ENCODE peak calls at places on chromosomes 6 and 20, in ten cellular contexts. One of them, this sample, is unnamed. For H3K4me1 and H3K27me3, the result is how much of the 10 kb centered on the place peaks cover.

GRCh38 chr20:41234546-41234945 is 83.0 kb downstream of the ZHX3 start:
- DNase-seq in fibroblast of lung: no peak
- DNase-seq in sigmoid colon: no peak
- DNase-seq in mesenchymal stem cell: no peak
- DNase-seq in mesendoderm: no peak
- DNase-seq in SJSA1: no peak
- DNase-seq in heart right ventricle: peak
- DNase-seq in HepG2: no peak
- DNase-seq in tibial nerve: no peak
- DNase-seq in CD8-positive, alpha-beta T cell: no peak
- DNase-seq in this sample: no peak

GRCh38 chr6:159946912-159947311 is 22.0 kb upstream of the IGF2R start:
- DNase-seq in fibroblast of lung: no peak
- DNase-seq in sigmoid colon: no peak
- DNase-seq in mesenchymal stem cell: no peak
- DNase-seq in mesendoderm: no peak
- DNase-seq in SJSA1: no peak
- DNase-seq in heart right ventricle: no peak
- DNase-seq in HepG2: no peak
- DNase-seq in tibial nerve: no peak
- DNase-seq in CD8-positive, alpha-beta T cell: no peak
- DNase-seq in this sample: no peak

GRCh38 chr6:6057442-6058053 is 50.8 kb upstream of the NRN1 start:
- DNase-seq in fibroblast of lung: peak
- DNase-seq in sigmoid colon: no peak
- DNase-seq in mesenchymal stem cell: peak
- DNase-seq in mesendoderm: peak
- DNase-seq in SJSA1: peak
- DNase-seq in heart right ventricle: peak
- DNase-seq in HepG2: peak
- DNase-seq in tibial nerve: peak
- DNase-seq in CD8-positive, alpha-beta T cell: no peak
- DNase-seq in this sample: peak

GRCh38 chr6:21731411-21732031 is 138.0 kb downstream of the SOX4 start:
- DNase-seq in fibroblast of lung: peak
- DNase-seq in sigmoid colon: no peak
- DNase-seq in mesenchymal stem cell: no peak
- DNase-seq in mesendoderm: peak
- DNase-seq in SJSA1: peak
- DNase-seq in heart right ventricle: no peak
- DNase-seq in HepG2: peak
- DNase-seq in tibial nerve: no peak
- DNase-seq in CD8-positive, alpha-beta T cell: no peak
- DNase-seq in this sample: no peak

GRCh38 chr6:15663057-15663638 is 320 bp upstream of the DTNBP1 start:
- DNase-seq in fibroblast of lung: peak
- DNase-seq in sigmoid colon: no peak
- DNase-seq in mesenchymal stem cell: peak
- DNase-seq in mesendoderm: peak
- DNase-seq in SJSA1: peak
- DNase-seq in heart right ventricle: no peak
- DNase-seq in HepG2: no peak
- DNase-seq in tibial nerve: no peak
- DNase-seq in CD8-positive, alpha-beta T cell: peak
- DNase-seq in this sample: no peak

GRCh38 chr6:39903656-39904055 is 30.6 kb downstream of the MOCS1 start:
- DNase-seq in fibroblast of lung: no peak
- DNase-seq in sigmoid colon: no peak
- DNase-seq in mesenchymal stem cell: no peak
- DNase-seq in mesendoderm: no peak
- DNase-seq in SJSA1: no peak
- DNase-seq in heart right ventricle: no peak
- DNase-seq in HepG2: no peak
- DNase-seq in tibial nerve: no peak
- DNase-seq in CD8-positive, alpha-beta T cell: no peak
- DNase-seq in this sample: no peak

GRCh38 chr6:107082045-107082444 is 33.3 kb downstream of the BEND3 start:
- DNase-seq in fibroblast of lung: no peak
- DNase-seq in sigmoid colon: peak
- DNase-seq in mesenchymal stem cell: peak
- DNase-seq in mesendoderm: peak
- DNase-seq in SJSA1: no peak
- DNase-seq in heart right ventricle: no peak
- DNase-seq in HepG2: peak
- DNase-seq in tibial nerve: no peak
- DNase-seq in CD8-positive, alpha-beta T cell: no peak
- DNase-seq in this sample: no peak

GRCh38 chr6:225121-225721 is 67.1 kb upstream of the DUSP22 start:
- DNase-seq in fibroblast of lung: no peak
- DNase-seq in sigmoid colon: no peak
- DNase-seq in mesenchymal stem cell: no peak
- DNase-seq in mesendoderm: no peak
- DNase-seq in SJSA1: no peak
- DNase-seq in heart right ventricle: no peak
- DNase-seq in HepG2: no peak
- DNase-seq in tibial nerve: no peak
- DNase-seq in CD8-positive, alpha-beta T cell: peak
- DNase-seq in this sample: no peak

GRCh38 chr6:111230351-111231077 is 143.2 kb downstream of the SLC16A10 start:
- DNase-seq in fibroblast of lung: peak
- DNase-seq in sigmoid colon: no peak
- DNase-seq in mesenchymal stem cell: peak
- DNase-seq in mesendoderm: no peak
- DNase-seq in SJSA1: no peak
- DNase-seq in heart right ventricle: no peak
- DNase-seq in HepG2: no peak
- DNase-seq in tibial nerve: no peak
- DNase-seq in CD8-positive, alpha-beta T cell: no peak
- DNase-seq in this sample: peak

GRCh38 chr6:71452709-71453108 is 164.1 kb downstream of the OGFRL1 start:
- DNase-seq in fibroblast of lung: no peak
- DNase-seq in sigmoid colon: no peak
- DNase-seq in mesenchymal stem cell: no peak
- DNase-seq in mesendoderm: no peak
- DNase-seq in SJSA1: no peak
- DNase-seq in heart right ventricle: no peak
- DNase-seq in HepG2: no peak
- DNase-seq in tibial nerve: no peak
- DNase-seq in CD8-positive, alpha-beta T cell: no peak
- DNase-seq in this sample: no peak

GRCh38 chr20:57283867-57284266 is 17.4 kb upstream of the BMP7 start:
- DNase-seq in fibroblast of lung: no peak
- DNase-seq in sigmoid colon: no peak
- DNase-seq in mesenchymal stem cell: no peak
- DNase-seq in mesendoderm: no peak
- DNase-seq in SJSA1: no peak
- DNase-seq in heart right ventricle: no peak
- DNase-seq in HepG2: no peak
- DNase-seq in tibial nerve: no peak
- DNase-seq in CD8-positive, alpha-beta T cell: no peak
- DNase-seq in this sample: no peak

GRCh38 chr6:104595315-104595820 is 264.4 kb downstream of the HACE1 start:
- DNase-seq in fibroblast of lung: no peak
- DNase-seq in sigmoid colon: no peak
- DNase-seq in mesenchymal stem cell: no peak
- DNase-seq in mesendoderm: no peak
- DNase-seq in SJSA1: no peak
- DNase-seq in heart right ventricle: no peak
- DNase-seq in HepG2: no peak
- DNase-seq in tibial nerve: no peak
- DNase-seq in CD8-positive, alpha-beta T cell: no peak
- DNase-seq in this sample: no peak

GRCh38 chr6:90294989-90295853 is 1.4 kb downstream of the BACH2 start:
- DNase-seq in fibroblast of lung: peak
- DNase-seq in sigmoid colon: peak
- DNase-seq in mesenchymal stem cell: peak
- DNase-seq in mesendoderm: peak
- DNase-seq in SJSA1: peak
- DNase-seq in heart right ventricle: peak
- DNase-seq in HepG2: no peak
- DNase-seq in tibial nerve: no peak
- DNase-seq in CD8-positive, alpha-beta T cell: peak
- DNase-seq in this sample: no peak

GRCh38 chr6:131844243-131844841 is 36.5 kb downstream of the ENPP1 start:
- DNase-seq in fibroblast of lung: peak
- DNase-seq in sigmoid colon: no peak
- DNase-seq in mesenchymal stem cell: peak
- DNase-seq in mesendoderm: no peak
- DNase-seq in SJSA1: no peak
- DNase-seq in heart right ventricle: no peak
- DNase-seq in HepG2: peak
- DNase-seq in tibial nerve: no peak
- DNase-seq in CD8-positive, alpha-beta T cell: no peak
- DNase-seq in this sample: no peak

DNA sequence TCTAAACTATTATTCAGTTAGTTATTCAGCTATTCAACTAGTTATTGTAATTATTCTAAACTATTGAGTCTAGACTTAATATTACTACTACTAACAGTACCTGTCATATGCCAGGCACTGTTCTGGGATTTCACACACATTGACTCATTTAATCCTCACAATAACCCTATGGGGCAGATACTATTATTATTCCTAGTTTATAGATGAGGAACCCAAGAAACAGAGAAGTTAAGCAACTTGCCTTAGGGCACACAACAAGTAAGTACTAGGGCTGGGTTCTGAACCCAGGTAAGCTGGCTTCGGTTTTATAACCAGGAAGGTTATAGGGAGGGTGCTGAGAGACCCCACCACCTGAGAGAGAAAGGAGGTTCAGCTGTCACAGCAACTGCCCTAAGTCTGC is 7.8 kb downstream of the TEAD3 start:
- DNase-seq in fibroblast of lung: no peak
- DNase-seq in sigmoid colon: no peak
- DNase-seq in mesenchymal stem cell: no peak
- DNase-seq in mesendoderm: no peak
- DNase-seq in SJSA1: no peak
- DNase-seq in heart right ventricle: no peak
- DNase-seq in HepG2: no peak
- DNase-seq in tibial nerve: no peak
- DNase-seq in CD8-positive, alpha-beta T cell: no peak
- DNase-seq in this sample: no peak
- H3K4me1 ChIP-seq in fibroblast of lung: half or more
- H3K4me1 ChIP-seq in sigmoid colon: half or more
- H3K4me1 ChIP-seq in mesenchymal stem cell: half or more
- H3K4me1 ChIP-seq in mesendoderm: half or more
- H3K4me1 ChIP-seq in SJSA1: half or more
- H3K4me1 ChIP-seq in heart right ventricle: half or more
- H3K4me1 ChIP-seq in HepG2: under half
- H3K4me1 ChIP-seq in tibial nerve: under half
- H3K4me1 ChIP-seq in CD8-positive, alpha-beta T cell: under half
- H3K4me1 ChIP-seq in this sample: under half

DNA sequence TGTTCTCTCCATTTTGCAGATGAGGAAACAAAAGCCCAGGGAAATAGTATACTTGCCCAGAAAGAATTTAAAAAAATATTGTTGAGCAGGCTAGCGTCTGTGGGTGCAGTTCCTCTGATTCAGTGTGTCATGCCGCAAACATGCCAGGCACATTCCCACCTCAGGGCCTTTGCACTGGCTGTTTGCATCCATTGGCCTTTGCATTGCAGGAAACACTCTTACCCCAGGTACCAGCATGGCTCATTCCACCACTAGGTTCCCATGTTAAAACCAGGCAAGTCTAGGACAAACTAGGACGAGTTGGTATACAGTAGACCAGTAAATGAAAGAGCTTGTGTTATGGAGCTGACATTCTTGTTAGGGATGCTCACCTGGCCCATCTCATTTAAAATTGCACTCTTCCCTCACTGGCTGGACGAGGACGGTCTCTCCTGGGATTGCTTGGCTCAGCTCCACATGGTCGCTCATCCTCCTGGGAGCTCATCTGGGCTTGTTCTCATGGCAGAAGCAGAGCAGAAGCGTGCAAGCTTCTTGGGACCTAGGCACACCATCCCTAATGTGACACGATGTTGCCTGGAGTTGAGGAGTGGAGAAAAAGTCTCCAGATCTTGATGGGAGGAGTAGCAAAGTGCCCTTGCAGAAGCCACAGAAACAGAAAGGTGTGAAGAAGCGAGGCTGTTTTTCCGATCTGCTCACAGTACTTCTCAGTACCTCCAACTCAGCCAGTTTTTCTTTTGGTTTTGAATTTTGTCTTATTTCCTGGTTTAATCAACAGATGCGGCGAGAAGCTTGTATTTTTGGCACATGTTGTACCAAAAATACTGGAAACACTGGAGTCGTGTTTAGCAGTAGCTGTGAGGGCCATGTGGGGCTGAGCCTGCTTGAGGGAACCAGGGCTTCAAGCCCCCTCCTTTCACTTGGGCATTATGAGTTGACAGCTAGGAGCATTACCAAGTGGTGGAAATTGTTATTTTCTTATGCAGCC is 13.9 kb downstream of the ZNF831 start:
- DNase-seq in fibroblast of lung: no peak
- DNase-seq in sigmoid colon: no peak
- DNase-seq in mesenchymal stem cell: no peak
- DNase-seq in mesendoderm: no peak
- DNase-seq in SJSA1: no peak
- DNase-seq in heart right ventricle: no peak
- DNase-seq in HepG2: no peak
- DNase-seq in tibial nerve: no peak
- DNase-seq in CD8-positive, alpha-beta T cell: no peak
- DNase-seq in this sample: no peak
- H3K27me3 ChIP-seq in fibroblast of lung: under half
- H3K27me3 ChIP-seq in sigmoid colon: under half
- H3K27me3 ChIP-seq in mesenchymal stem cell: under half
- H3K27me3 ChIP-seq in mesendoderm: under half
- H3K27me3 ChIP-seq in SJSA1: under half
- H3K27me3 ChIP-seq in heart right ventricle: under half
- H3K27me3 ChIP-seq in HepG2: under half
- H3K27me3 ChIP-seq in tibial nerve: under half
- H3K27me3 ChIP-seq in CD8-positive, alpha-beta T cell: under half
- H3K27me3 ChIP-seq in this sample: under half

GRCh38 chr20:45911486-45912343 is at the start of gene PLTP:
- DNase-seq in fibroblast of lung: peak
- DNase-seq in sigmoid colon: peak
- DNase-seq in mesenchymal stem cell: peak
- DNase-seq in mesendoderm: peak
- DNase-seq in SJSA1: peak
- DNase-seq in heart right ventricle: peak
- DNase-seq in HepG2: no peak
- DNase-seq in tibial nerve: peak
- DNase-seq in CD8-positive, alpha-beta T cell: peak
- DNase-seq in this sample: peak
- H3K4me3 ChIP-seq in fibroblast of lung: peak
- H3K4me3 ChIP-seq in sigmoid colon: peak
- H3K4me3 ChIP-seq in mesenchymal stem cell: peak
- H3K4me3 ChIP-seq in mesendoderm: peak
- H3K4me3 ChIP-seq in SJSA1: peak
- H3K4me3 ChIP-seq in heart right ventricle: peak
- H3K4me3 ChIP-seq in HepG2: peak
- H3K4me3 ChIP-seq in tibial nerve: peak
- H3K4me3 ChIP-seq in CD8-positive, alpha-beta T cell: peak
- H3K4me3 ChIP-seq in this sample: peak

DNA sequence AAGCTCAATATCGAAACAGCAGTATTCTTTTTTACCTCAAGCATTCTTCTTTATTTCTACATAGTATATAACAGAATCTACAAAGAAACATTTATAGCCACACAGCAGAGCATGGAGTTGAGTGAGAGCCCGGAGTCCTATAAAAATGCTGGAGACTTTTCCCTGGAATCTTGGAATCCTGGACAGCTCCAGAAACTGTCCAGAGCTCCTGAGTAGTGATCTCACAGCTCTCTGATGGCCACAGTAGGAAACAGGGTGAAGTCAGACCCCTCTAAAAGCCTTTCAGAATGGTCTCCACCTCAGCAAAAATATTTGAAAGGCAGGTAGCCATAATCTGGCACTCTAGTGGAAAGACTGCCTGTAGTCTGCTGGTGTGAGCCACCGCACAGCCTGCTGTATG is 149.3 kb upstream of the STXBP5 start:
- DNase-seq in fibroblast of lung: no peak
- DNase-seq in sigmoid colon: no peak
- DNase-seq in mesenchymal stem cell: no peak
- DNase-seq in mesendoderm: no peak
- DNase-seq in SJSA1: no peak
- DNase-seq in heart right ventricle: no peak
- DNase-seq in HepG2: no peak
- DNase-seq in tibial nerve: no peak
- DNase-seq in CD8-positive, alpha-beta T cell: no peak
- DNase-seq in this sample: no peak
- H3K4me1 ChIP-seq in fibroblast of lung: under half
- H3K4me1 ChIP-seq in sigmoid colon: under half
- H3K4me1 ChIP-seq in mesenchymal stem cell: under half
- H3K4me1 ChIP-seq in mesendoderm: under half
- H3K4me1 ChIP-seq in SJSA1: under half
- H3K4me1 ChIP-seq in heart right ventricle: under half
- H3K4me1 ChIP-seq in HepG2: under half
- H3K4me1 ChIP-seq in tibial nerve: under half
- H3K4me1 ChIP-seq in CD8-positive, alpha-beta T cell: under half
- H3K4me1 ChIP-seq in this sample: under half